ENCODE peak calls at places on chromosomes 2 and 18, in four cellular contexts. H is H1, F is HCT116, R is K562. E is an unnamed sample.

GRCh38 chr2:233449921-233450853 is 95.9 kb downstream of the DGKD start:
- DNase-seq in H (no peak), F (no peak), R (no peak), E (no peak)

GRCh38 chr18:7090771-7091170 is 26.8 kb downstream of the LAMA1 start:
- DNase-seq in H (no peak), F (no peak), R (no peak), E (no peak)

GRCh38 chr2:239934571-239935171 is 90.5 kb downstream of the NDUFA10 start:
- DNase-seq in H (peak), F (peak), R (peak), E (no peak)

GRCh38 chr2:152648336-152648735 is 68.9 kb downstream of the PRPF40A start:
- DNase-seq in H (no peak), F (no peak), R (no peak), E (no peak)

GRCh38 chr2:71930073-71930681 is 217.5 kb downstream of the CYP26B1 start:
- DNase-seq in H (no peak), F (no peak), R (no peak), E (no peak)

GRCh38 chr2:8677646-8678592 is 3.9 kb upstream of the ID2 start:
- DNase-seq in H (no peak), F (peak), R (peak), E (no peak)

GRCh38 chr2:20852139-20852538 is 29.2 kb upstream of the LDAH start:
- DNase-seq in H (no peak), F (no peak), R (no peak), E (no peak)

GRCh38 chr18:65468881-65469280 is 281.9 kb upstream of the CDH7 start:
- DNase-seq in H (no peak), F (no peak), R (no peak), E (no peak)

GRCh38 chr2:72917138-72917874 is at the start of gene EMX1:
- DNase-seq in H (no peak), F (peak), R (peak), E (no peak)

GRCh38 chr2:72115361-72116080 is 32.1 kb downstream of the CYP26B1 start:
- DNase-seq in H (peak), F (peak), R (no peak), E (no peak)

GRCh38 chr2:120224735-120225548 is 1.7 kb upstream of the TMEM185B start:
- DNase-seq in H (no peak), F (no peak), R (no peak), E (no peak)

GRCh38 chr2:216636570-216637450 is 3.6 kb downstream of the IGFBP2 start:
- DNase-seq in H (no peak), F (peak), R (peak), E (no peak)

GRCh38 chr18:26941608-26942007 is 76.1 kb upstream of the AQP4 start:
- DNase-seq in H (no peak), F (no peak), R (no peak), E (no peak)

GRCh38 chr18:50284226-50284885 is 3.0 kb upstream of the MBD1 start:
- DNase-seq in H (no peak), F (peak), R (no peak), E (no peak)

GRCh38 chr2:61834893-61835292 is 19.0 kb downstream of the FAM161A start:
- DNase-seq in H (no peak), F (no peak), R (no peak), E (no peak)

GRCh38 chr2:23384551-23385349 is at the start of gene KLHL29:
- DNase-seq in H (no peak), F (no peak), R (peak), E (no peak)

GRCh38 chr18:55534547-55534946 is 53.4 kb downstream of the TCF4 start:
- DNase-seq in H (no peak), F (no peak), R (no peak), E (no peak)

GRCh38 chr2:3377279-3377611 is 373 bp downstream of the EIPR1 start:
- DNase-seq in H (no peak), F (peak), R (peak), E (peak)

GRCh38 chr18:22939649-22940048 is 6.5 kb downstream of the RBBP8 start:
- DNase-seq in H (no peak), F (no peak), R (no peak), E (no peak)

GRCh38 chr2:29114514-29114840 is 738 bp upstream of the CLIP4 start:
- DNase-seq in H (no peak), F (no peak), R (no peak), E (no peak)

GRCh38 chr2:11056614-11057013 is 98.7 kb upstream of the SLC66A3 start:
- DNase-seq in H (no peak), F (peak), R (no peak), E (no peak)

GRCh38 chr2:186614373-186614772 is 24.5 kb downstream of the ITGAV start:
- DNase-seq in H (no peak), F (no peak), R (no peak), E (no peak)

GRCh38 chr2:197306691-197307030 is 3.9 kb downstream of the ANKRD44 start:
- DNase-seq in H (no peak), F (no peak), R (no peak), E (no peak)

GRCh38 chr2:45337396-45337795 is 273.7 kb downstream of the SRBD1 start:
- DNase-seq in H (no peak), F (no peak), R (no peak), E (no peak)

GRCh38 chr2:229578052-229578846 is 136.1 kb downstream of the DNER start:
- DNase-seq in H (no peak), F (no peak), R (no peak), E (no peak)

GRCh38 chr18:49231541-49231940 is 228.9 kb downstream of the DYM start:
- DNase-seq in H (no peak), F (no peak), R (no peak), E (no peak)

GRCh38 chr18:48730010-48730409 is 191.2 kb downstream of the CTIF start:
- DNase-seq in H (no peak), F (no peak), R (no peak), E (no peak)

GRCh38 chr2:216553093-216553478 is 54.4 kb downstream of the RPL37A start:
- DNase-seq in H (peak), F (no peak), R (no peak), E (no peak)

GRCh38 chr2:179218848-179219594 is 45.6 kb downstream of the SESTD1 start:
- DNase-seq in H (peak), F (peak), R (peak), E (peak)

DNA sequence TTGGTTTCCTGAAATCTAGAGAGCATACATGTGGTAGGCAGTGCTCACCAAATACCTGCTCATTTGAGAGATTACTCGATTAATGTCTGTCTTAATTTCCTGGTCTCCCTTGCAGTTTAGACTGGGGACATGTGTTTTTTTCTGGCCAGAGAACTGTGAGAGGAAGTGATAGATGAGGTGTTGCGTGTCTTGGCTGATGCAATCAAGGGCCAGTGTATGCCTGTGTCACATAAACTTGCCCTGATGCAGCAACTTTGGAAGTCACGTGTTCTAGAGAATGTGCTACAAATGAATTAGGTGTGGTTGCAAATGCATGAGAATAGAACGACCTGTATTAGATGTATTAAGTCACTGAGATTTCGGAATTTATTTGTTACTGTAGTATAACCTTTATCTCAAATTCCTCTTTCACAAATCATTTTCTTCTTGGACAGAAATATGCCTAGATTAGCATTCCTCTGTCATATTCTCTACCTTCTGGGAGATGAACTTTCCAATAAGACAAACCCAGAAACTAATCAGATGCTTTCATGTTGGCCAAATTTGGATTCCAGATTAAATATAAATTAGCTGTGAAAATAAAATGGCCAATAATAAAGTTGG is 9.9 kb upstream of the IL1A start:
- DNase-seq in H (no peak), F (peak), R (peak), E (no peak)
- TF ChIP-seq EGR1 in H (no peak), F (no peak), R (no peak), E (no peak)

DNA sequence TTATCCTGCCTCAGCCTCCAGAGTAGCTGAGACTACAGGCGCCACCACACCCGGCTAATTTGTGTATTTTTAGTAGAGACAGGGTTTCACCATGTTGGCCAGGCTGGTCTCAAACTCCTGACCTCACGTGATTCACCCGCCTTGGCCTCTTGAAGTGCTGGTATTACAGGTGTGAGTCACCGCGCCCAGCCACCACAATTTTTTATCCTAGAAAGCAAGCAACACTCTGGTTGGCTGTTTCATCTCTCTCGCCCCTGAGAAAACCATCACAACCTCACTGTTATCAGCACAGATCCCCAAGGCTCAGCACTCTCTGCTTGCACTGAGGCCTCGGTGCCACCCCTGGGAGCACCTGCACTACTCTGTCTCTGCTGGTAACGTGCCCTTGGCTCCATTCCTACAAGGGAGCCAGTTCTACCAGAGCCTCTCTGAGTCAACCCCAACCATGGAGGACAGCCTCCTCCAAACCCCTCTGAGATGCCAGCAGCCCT is 134.8 kb upstream of the AGAP1 start:
- DNase-seq in H (no peak), F (no peak), R (no peak), E (no peak)
- H3K27ac ChIP-seq in H (no peak), F (no peak), R (no peak), E (no peak)

GRCh38 chr2:237563816-237564215 is 2.6 kb upstream of the PRLH start:
- DNase-seq in H (no peak), F (no peak), R (no peak), E (no peak)
- TF ChIP-seq EGR1 in H (no peak), F (no peak), R (no peak), E (no peak)

GRCh38 chr2:231960810-231961348 is 634 bp upstream of the DIS3L2 start:
- DNase-seq in H (no peak), F (no peak), R (no peak), E (no peak)
- H3K27ac ChIP-seq in H (peak), F (peak), R (peak), E (peak)

DNA sequence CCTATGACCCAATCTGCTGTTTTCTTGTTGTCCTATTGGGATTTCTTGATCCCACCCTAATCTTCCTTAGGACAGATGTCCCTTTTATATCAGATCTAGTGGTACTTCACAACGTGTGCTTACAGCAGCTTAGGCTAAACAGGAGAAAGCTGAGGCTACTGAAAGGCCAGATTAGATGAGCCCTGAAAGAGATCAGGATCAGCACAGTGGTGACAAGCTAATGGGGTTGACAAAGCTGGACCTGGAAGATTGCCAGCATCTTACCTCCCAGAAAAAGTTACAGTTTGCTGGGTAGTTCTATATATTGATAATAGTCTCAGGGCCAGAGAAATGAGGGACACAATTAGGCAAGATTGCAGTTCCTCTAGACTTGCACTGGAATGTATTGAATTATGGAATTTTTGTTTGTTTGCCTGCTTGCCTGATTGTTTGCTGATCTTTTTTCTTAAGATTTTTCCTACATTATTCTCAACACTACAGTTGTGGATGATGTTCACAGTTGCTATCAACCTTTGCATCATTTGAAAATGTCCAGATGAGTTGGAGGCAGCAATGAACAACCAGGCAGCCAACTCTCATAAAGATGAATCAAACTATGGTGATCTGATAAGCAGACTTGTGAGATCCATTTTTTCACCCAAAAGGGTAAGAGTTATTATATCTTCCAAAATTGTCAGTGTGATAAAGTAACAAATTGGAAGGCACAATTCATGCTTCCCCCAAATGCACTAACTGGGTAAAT is 49.1 kb upstream of the PIK3C3 start:
- DNase-seq in H (no peak), F (no peak), R (no peak), E (no peak)
- TF ChIP-seq EGR1 in H (no peak), F (no peak), R (no peak), E (no peak)

GRCh38 chr2:86313341-86313740 is 24.1 kb downstream of the REEP1 start:
- DNase-seq in H (no peak), F (no peak), R (no peak), E (no peak)

GRCh38 chr2:86309966-86310365 is 27.5 kb downstream of the REEP1 start:
- DNase-seq in H (no peak), F (no peak), R (no peak), E (no peak)

GRCh38 chr2:86314125-86314524 is 23.3 kb downstream of the REEP1 start:
- DNase-seq in H (no peak), F (no peak), R (no peak), E (no peak)

GRCh38 chr2:86308984-86309695 is 28.3 kb downstream of the REEP1 start:
- DNase-seq in H (no peak), F (no peak), R (no peak), E (no peak)

GRCh38 chr2:86311879-86312278 is 25.5 kb downstream of the REEP1 start:
- DNase-seq in H (no peak), F (no peak), R (no peak), E (no peak)
- H3K27ac ChIP-seq in H (no peak), F (no peak), R (no peak), E (no peak)